ENCODE peak calls at places on chromosomes 3 and 15, in four cellular contexts. G is foreskin keratinocyte; A is MM.1S; W is CD4-positive, alpha-beta T cell. N is an unnamed sample.

GRCh38 chr3:118850687-118851086 is 184.0 kb downstream of the IGSF11 start:
- DNase-seq in G (no peak), A (no peak), W (no peak), N (no peak)

GRCh38 chr3:13012228-13012691 is 61.0 kb downstream of the IQSEC1 start:
- DNase-seq in G (no peak), A (peak), W (peak), N (peak)

GRCh38 chr15:80480171-80480811 is 76.1 kb downstream of the ARNT2 start:
- DNase-seq in G (no peak), A (no peak), W (no peak), N (no peak)

GRCh38 chr3:29080967-29081366 is 199.9 kb upstream of the RBMS3 start:
- DNase-seq in G (peak), A (no peak), W (no peak), N (no peak)

GRCh38 chr15:74603026-74603788 is 12.4 kb upstream of the CLK3 start:
- DNase-seq in G (no peak), A (no peak), W (no peak), N (no peak)

GRCh38 chr3:68832680-68833079 is 99.7 kb downstream of the TAFA4 start:
- DNase-seq in G (no peak), A (no peak), W (no peak), N (no peak)

GRCh38 chr3:11719406-11720219 is 75.9 kb upstream of the VGLL4 start:
- DNase-seq in G (peak), A (peak), W (peak), N (peak)

GRCh38 chr3:12143949-12144504 is 14.7 kb downstream of the TIMP4 start:
- DNase-seq in G (no peak), A (no peak), W (no peak), N (peak)

GRCh38 chr3:182725372-182726251 is 67.7 kb upstream of the ATP11B start:
- DNase-seq in G (no peak), A (no peak), W (no peak), N (no peak)

GRCh38 chr3:138916824-138917223 is 30.1 kb downstream of the FOXL2 start:
- DNase-seq in G (no peak), A (no peak), W (no peak), N (peak)

GRCh38 chr3:141305436-141305835 is 62.9 kb upstream of the ZBTB38 start:
- DNase-seq in G (peak), A (no peak), W (no peak), N (no peak)

GRCh38 chr3:105516972-105517371 is 150.3 kb downstream of the ALCAM start:
- DNase-seq in G (no peak), A (no peak), W (no peak), N (no peak)

GRCh38 chr3:112086018-112086854 is at the start of gene C3orf52:
- DNase-seq in G (peak), A (peak), W (peak), N (peak)

GRCh38 chr3:52791928-52792327 is 2.7 kb upstream of the ITIH3 start:
- DNase-seq in G (no peak), A (no peak), W (no peak), N (no peak)

GRCh38 chr3:57221883-57222282 is 5.6 kb upstream of the APPL1 start:
- DNase-seq in G (peak), A (no peak), W (no peak), N (no peak)

GRCh38 chr3:178385280-178385952 is 150.8 kb upstream of the KCNMB2 start:
- DNase-seq in G (peak), A (peak), W (no peak), N (no peak)

GRCh38 chr3:152026033-152026556 is 152.7 kb downstream of the SUCNR1 start:
- DNase-seq in G (peak), A (no peak), W (no peak), N (no peak)

GRCh38 chr3:156050918-156051317 is 69.5 kb upstream of the KCNAB1 start:
- DNase-seq in G (peak), A (no peak), W (no peak), N (no peak)

GRCh38 chr3:70889162-70890045 is 577.0 kb upstream of the MDFIC2 start:
- DNase-seq in G (no peak), A (no peak), W (no peak), N (no peak)

GRCh38 chr15:70512772-70513362 is 250.5 kb downstream of the UACA start:
- DNase-seq in G (peak), A (peak), W (peak), N (no peak)

DNA sequence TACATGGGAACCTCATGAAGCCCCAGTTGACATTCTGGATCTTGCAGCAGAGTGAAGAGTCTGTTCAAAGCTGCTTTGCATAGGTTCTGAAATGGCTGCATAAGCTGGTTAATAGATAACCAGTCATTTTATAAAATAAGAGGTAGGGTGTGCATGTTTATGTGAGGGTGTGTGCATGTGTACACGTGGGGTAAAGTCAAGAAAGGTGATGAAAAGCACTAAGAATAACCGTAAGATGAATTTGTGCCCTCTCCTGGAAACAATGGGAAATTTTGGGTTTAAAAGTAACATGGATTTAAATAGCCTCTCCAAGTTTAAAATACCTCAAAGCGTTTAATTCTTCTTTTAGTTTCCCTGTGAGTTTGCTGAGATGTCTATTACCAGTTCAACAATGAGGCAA is 33.0 kb downstream of the PAQR9 start:
- DNase-seq in G (no peak), A (no peak), W (no peak), N (no peak)
- TF ChIP-seq CTCF in G (peak), A (no peak), W (no peak), N (no peak)

DNA sequence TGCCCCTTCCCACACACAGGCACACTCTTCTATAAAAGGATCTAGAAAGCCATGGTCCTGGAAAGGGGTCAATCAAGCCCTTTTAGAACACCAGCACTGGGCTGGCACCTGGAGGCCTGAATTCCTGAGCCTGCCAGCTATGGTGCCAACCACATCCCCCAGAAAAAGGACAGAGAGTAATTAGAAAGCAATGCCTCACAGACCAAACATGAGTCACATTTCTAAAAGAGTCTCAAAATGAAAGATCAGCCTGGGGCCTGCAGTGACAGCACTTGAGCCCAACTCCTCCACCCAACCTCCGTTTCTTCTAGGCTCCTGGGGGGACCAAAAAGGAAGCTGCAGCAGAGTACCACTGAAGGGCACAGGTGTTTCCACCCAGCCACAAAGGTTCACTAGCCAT is 14.1 kb downstream of the MYLK start:
- DNase-seq in G (peak), A (peak), W (no peak), N (no peak)
- H3K27ac ChIP-seq in G (no peak), A (peak), W (no peak), N (no peak)

GRCh38 chr3:71956716-71957115 is 171.8 kb upstream of the PROK2 start:
- DNase-seq in G (no peak), A (no peak), W (no peak), N (no peak)

GRCh38 chr3:71951842-71952241 is 166.9 kb upstream of the PROK2 start:
- DNase-seq in G (no peak), A (no peak), W (no peak), N (no peak)

GRCh38 chr3:71958533-71958932 is 173.6 kb upstream of the PROK2 start:
- DNase-seq in G (no peak), A (no peak), W (no peak), N (no peak)

GRCh38 chr3:71961378-71961777 is 176.4 kb upstream of the PROK2 start:
- DNase-seq in G (no peak), A (no peak), W (no peak), N (no peak)

GRCh38 chr3:71955549-71956373 is 170.8 kb upstream of the PROK2 start:
- DNase-seq in G (peak), A (peak), W (no peak), N (peak)
- TF ChIP-seq CTCF in G (peak), A (peak), W (peak), N (peak)

DNA sequence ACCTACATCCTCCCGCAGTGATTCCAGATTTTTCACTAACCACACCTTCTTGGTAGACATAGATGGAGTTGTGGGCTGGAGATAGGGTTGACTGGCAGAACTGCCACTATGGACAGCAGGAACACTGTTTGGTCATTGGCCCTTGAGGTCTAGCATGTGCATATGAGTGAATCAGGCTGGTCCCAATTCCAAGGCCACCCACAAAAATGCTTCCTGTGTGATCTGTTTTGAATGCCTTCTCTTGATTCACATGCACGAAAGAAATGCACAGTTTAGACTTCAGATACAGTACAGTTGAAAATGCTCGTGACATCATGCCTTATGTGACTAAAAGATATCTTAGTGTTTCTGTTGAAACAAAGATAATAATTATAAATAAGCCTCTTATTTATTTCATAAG is 285.8 kb upstream of the SEMA6D start:
- DNase-seq in G (no peak), A (no peak), W (no peak), N (no peak)
- H3K27ac ChIP-seq in G (no peak), A (no peak), W (no peak), N (no peak)

GRCh38 chr15:60272623-60273022 is 125.2 kb downstream of the ANXA2 start:
- DNase-seq in G (no peak), A (no peak), W (no peak), N (no peak)
- TF ChIP-seq CTCF in G (peak), A (no peak), W (no peak), N (no peak)

DNA sequence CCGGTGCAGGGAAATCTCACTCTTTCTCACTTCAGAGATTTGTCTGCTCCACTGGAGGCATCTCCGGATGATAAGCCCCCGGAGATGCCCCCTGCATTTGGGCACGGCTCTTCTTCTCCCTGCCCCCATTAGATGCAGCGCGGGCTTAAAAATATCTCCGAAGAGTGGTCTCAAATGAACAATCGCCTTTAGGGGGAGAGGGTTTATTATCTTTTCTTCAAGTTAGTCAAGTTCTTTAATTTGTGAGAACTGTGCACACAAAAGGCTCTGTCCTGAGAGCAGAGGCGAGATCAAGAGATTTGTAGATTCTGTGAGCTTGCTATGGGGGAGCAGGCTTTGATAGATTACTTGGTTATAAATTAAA is 645 bp upstream of the PRTG start:
- DNase-seq in G (no peak), A (no peak), W (no peak), N (no peak)
- H3K27ac ChIP-seq in G (no peak), A (no peak), W (no peak), N (no peak)

DNA sequence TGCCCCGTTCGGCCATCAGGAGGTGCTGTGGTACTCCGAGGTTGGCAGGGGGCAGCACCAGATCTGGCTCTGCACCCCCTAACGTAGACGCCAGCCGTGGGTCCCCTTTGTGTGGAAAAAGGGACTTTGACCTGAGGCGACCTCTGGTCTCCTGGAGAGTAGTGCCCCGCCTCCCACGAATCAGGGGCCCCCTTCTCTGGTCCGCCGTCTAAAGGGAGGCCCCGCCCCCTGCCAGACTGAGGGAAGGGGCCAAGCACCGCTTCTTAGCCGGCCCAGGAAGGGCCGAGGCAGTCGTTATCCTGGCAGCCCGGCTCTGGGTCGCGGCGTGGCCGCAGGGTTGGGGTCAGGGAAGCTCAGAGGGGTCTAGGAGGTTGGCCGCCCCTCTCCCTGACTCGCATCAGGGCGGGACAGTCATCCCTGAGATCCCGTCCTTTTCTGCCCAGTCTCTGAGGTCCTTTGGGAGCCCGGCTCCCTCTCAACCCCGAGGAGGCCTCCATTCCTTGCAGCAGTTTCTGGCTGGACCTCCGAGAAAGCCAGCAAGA is 630 bp downstream of the HYAL2 start:
- DNase-seq in G (no peak), A (no peak), W (no peak), N (no peak)
- TF ChIP-seq CTCF in G (peak), A (peak), W (peak), N (no peak)